ENCODE peak calls at places on chromosomes 13 and 19, in seven cellular contexts. One of them, this sample, is unnamed. For H3K4me1, the result is how much of the 10 kb centered on the place peaks cover.

GRCh38 chr13:29791997-29792775 is 58.2 kb downstream of the UBL3 start:
- DNase-seq in esophagus squamous epithelium: no peak
- DNase-seq in cardiac muscle cell: no peak
- DNase-seq in aorta: no peak
- DNase-seq in body of pancreas: no peak
- DNase-seq in gastrocnemius medialis: no peak
- DNase-seq in uterus: no peak
- DNase-seq in this sample: no peak

GRCh38 chr13:29339386-29340272 is 255.9 kb downstream of the SLC7A1 start:
- DNase-seq in gastrocnemius medialis: no peak
- DNase-seq in uterus: no peak
- DNase-seq in body of pancreas: no peak
- DNase-seq in cardiac muscle cell: no peak
- DNase-seq in aorta: no peak
- DNase-seq in esophagus squamous epithelium: no peak
- DNase-seq in this sample: no peak

GRCh38 chr19:29655648-29656335 is 9.5 kb upstream of the PLEKHF1 start:
- DNase-seq in esophagus squamous epithelium: no peak
- DNase-seq in cardiac muscle cell: no peak
- DNase-seq in uterus: no peak
- DNase-seq in body of pancreas: no peak
- DNase-seq in aorta: no peak
- DNase-seq in gastrocnemius medialis: no peak
- DNase-seq in this sample: no peak

GRCh38 chr13:35838356-35838755 is 292.8 kb downstream of the DCLK1 start:
- DNase-seq in esophagus squamous epithelium: no peak
- DNase-seq in aorta: no peak
- DNase-seq in uterus: no peak
- DNase-seq in gastrocnemius medialis: no peak
- DNase-seq in body of pancreas: no peak
- DNase-seq in cardiac muscle cell: peak
- DNase-seq in this sample: no peak

GRCh38 chr19:35135389-35135909 is 590 bp upstream of the LGI4 start:
- DNase-seq in uterus: peak
- DNase-seq in gastrocnemius medialis: peak
- DNase-seq in body of pancreas: peak
- DNase-seq in esophagus squamous epithelium: no peak
- DNase-seq in aorta: peak
- DNase-seq in cardiac muscle cell: peak
- DNase-seq in this sample: peak

GRCh38 chr13:76668141-76668540 is 218.1 kb downstream of the KCTD12 start:
- DNase-seq in gastrocnemius medialis: no peak
- DNase-seq in esophagus squamous epithelium: no peak
- DNase-seq in uterus: no peak
- DNase-seq in aorta: no peak
- DNase-seq in cardiac muscle cell: no peak
- DNase-seq in body of pancreas: no peak
- DNase-seq in this sample: no peak

GRCh38 chr19:31947436-31947835 is 398.0 kb upstream of the ZNF507 start:
- DNase-seq in cardiac muscle cell: no peak
- DNase-seq in esophagus squamous epithelium: no peak
- DNase-seq in uterus: no peak
- DNase-seq in aorta: no peak
- DNase-seq in gastrocnemius medialis: no peak
- DNase-seq in body of pancreas: no peak
- DNase-seq in this sample: no peak

GRCh38 chr19:57578487-57579205 is at the start of gene ZNF416:
- DNase-seq in gastrocnemius medialis: peak
- DNase-seq in uterus: peak
- DNase-seq in body of pancreas: peak
- DNase-seq in esophagus squamous epithelium: peak
- DNase-seq in aorta: peak
- DNase-seq in cardiac muscle cell: peak
- DNase-seq in this sample: peak

DNA sequence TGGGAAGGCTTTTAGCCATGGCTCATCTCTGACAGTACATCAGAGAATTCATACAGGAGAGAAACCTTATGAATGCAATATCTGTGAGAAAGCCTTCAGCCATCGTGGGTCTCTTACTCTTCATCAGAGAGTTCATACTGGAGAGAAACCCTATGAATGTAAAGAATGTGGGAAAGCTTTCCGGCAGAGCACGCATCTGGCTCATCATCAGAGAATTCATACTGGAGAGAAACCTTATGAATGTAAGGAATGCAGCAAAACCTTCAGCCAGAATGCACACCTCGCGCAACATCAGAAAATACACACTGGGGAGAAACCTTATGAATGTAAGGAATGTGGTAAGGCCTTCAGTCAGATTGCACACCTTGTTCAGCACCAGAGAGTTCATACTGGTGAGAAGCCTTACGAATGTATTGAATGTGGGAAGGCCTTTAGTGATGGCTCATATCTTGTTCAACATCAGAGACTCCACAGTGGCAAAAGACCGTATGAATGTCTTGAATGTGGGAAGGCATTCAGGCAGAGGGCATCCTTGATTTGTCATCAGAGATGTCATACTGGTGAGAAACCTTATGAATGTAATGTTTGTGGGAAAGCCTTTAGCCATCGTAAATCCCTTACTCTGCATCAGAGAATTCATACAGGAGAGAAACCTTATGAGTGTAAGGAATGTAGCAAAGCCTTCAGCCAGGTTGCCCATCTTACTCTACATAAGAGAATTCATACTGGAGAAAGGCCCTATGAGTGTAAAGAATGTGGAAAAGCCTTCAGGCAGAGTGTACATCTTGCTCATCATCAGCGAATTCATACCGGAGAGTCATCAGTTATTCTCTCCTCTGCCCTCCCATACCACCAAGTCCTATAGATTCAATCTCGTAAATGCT is 10.7 kb downstream of the ZNF470 start:
- DNase-seq in body of pancreas: no peak
- DNase-seq in esophagus squamous epithelium: no peak
- DNase-seq in uterus: no peak
- DNase-seq in gastrocnemius medialis: no peak
- DNase-seq in cardiac muscle cell: no peak
- DNase-seq in aorta: no peak
- DNase-seq in this sample: no peak
- H3K4me1 ChIP-seq in body of pancreas: under half
- H3K4me1 ChIP-seq in esophagus squamous epithelium: under half
- H3K4me1 ChIP-seq in uterus: under half
- H3K4me1 ChIP-seq in gastrocnemius medialis: under half
- H3K4me1 ChIP-seq in cardiac muscle cell: under half
- H3K4me1 ChIP-seq in aorta: under half
- H3K4me1 ChIP-seq in this sample: under half

GRCh38 chr19:7888826-7889217 is 512 bp downstream of the LRRC8E start:
- DNase-seq in body of pancreas: no peak
- DNase-seq in cardiac muscle cell: no peak
- DNase-seq in esophagus squamous epithelium: no peak
- DNase-seq in uterus: no peak
- DNase-seq in gastrocnemius medialis: no peak
- DNase-seq in aorta: no peak
- DNase-seq in this sample: no peak
- H3K27ac ChIP-seq in body of pancreas: peak
- H3K27ac ChIP-seq in cardiac muscle cell: no peak
- H3K27ac ChIP-seq in esophagus squamous epithelium: peak
- H3K27ac ChIP-seq in uterus: no peak
- H3K27ac ChIP-seq in gastrocnemius medialis: no peak
- H3K27ac ChIP-seq in aorta: no peak
- H3K27ac ChIP-seq in this sample: no peak

DNA sequence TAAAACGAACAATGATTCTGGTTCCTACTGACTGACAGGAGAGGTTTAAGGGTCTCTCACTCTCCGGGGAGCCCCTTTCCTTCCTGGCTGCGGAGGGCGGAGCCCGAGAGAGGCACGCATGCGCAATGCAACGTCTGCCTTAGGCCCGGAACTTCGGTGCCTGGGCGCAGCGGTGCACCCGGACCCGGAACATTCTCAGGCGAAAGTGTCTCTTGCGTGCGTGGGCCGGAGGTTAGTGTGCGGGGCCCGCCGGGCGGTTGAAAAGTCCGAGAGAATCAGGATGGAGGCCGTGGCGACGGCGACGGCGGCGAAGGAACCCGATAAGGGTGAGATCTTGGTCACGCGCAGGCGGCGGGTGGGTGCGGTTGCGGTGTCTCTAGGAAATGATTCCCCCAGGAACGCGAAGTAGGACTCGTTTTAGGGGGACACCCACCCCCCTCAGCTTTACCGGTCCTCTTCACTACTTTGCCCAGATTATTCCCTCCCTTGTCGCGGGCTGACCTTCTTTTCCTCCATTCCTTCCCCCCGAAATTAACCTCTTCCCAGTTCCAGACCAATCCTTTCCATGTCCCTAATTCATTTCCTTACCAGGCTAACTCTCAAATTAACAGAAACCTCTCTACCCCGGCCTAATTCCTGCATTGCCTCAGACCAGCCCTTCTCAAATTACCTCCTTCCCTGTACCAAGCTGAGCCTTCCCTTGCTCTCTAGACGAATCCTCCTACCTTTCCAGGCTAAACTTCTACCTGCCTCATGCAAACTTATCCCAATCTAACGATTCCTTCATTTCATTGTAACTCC is at the start of gene CCDC97:
- DNase-seq in aorta: peak
- DNase-seq in gastrocnemius medialis: peak
- DNase-seq in body of pancreas: peak
- DNase-seq in uterus: peak
- DNase-seq in esophagus squamous epithelium: no peak
- DNase-seq in cardiac muscle cell: peak
- DNase-seq in this sample: peak
- H3K4me1 ChIP-seq in aorta: under half
- H3K4me1 ChIP-seq in gastrocnemius medialis: under half
- H3K4me1 ChIP-seq in body of pancreas: under half
- H3K4me1 ChIP-seq in uterus: under half
- H3K4me1 ChIP-seq in esophagus squamous epithelium: under half
- H3K4me1 ChIP-seq in cardiac muscle cell: under half
- H3K4me1 ChIP-seq in this sample: half or more

DNA sequence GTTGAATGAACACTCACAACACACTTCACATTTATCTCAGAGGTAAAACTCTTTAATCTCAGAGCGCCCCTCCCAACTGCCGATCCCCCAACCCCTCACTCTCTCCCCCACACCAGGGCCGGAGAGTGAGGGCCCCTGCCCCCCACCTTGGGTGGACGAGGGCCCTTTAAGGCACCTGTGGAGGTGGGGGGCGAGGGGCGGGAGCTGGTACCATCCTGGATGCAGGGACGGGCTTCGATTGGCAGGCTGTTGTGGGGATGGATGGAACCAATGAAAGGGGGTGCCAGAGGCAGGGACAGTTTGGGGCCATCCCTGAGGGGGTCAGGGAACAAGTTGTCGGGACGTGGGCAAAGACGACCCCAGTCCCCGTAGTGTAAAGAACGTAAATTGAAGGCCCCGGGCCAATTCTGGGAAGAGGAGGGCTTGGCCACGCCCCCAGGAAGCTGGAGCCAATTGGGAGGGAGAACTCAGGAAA is 1.7 kb upstream of the PNKP start:
- DNase-seq in cardiac muscle cell: no peak
- DNase-seq in gastrocnemius medialis: no peak
- DNase-seq in aorta: no peak
- DNase-seq in uterus: no peak
- DNase-seq in body of pancreas: no peak
- DNase-seq in esophagus squamous epithelium: no peak
- DNase-seq in this sample: no peak
- H3K27ac ChIP-seq in cardiac muscle cell: peak
- H3K27ac ChIP-seq in gastrocnemius medialis: peak
- H3K27ac ChIP-seq in aorta: peak
- H3K27ac ChIP-seq in uterus: peak
- H3K27ac ChIP-seq in body of pancreas: peak
- H3K27ac ChIP-seq in esophagus squamous epithelium: peak
- H3K27ac ChIP-seq in this sample: peak

GRCh38 chr13:97335488-97336134 is 98.4 kb upstream of the RAP2A start:
- DNase-seq in aorta: no peak
- DNase-seq in cardiac muscle cell: no peak
- DNase-seq in uterus: no peak
- DNase-seq in body of pancreas: no peak
- DNase-seq in esophagus squamous epithelium: no peak
- DNase-seq in gastrocnemius medialis: no peak
- DNase-seq in this sample: no peak
- H3K4me1 ChIP-seq in aorta: under half
- H3K4me1 ChIP-seq in cardiac muscle cell: under half
- H3K4me1 ChIP-seq in uterus: under half
- H3K4me1 ChIP-seq in body of pancreas: under half
- H3K4me1 ChIP-seq in esophagus squamous epithelium: under half
- H3K4me1 ChIP-seq in gastrocnemius medialis: under half
- H3K4me1 ChIP-seq in this sample: under half

This sample was measured in CD4-positive, CD25-positive, alpha-beta regulatory T cell.